ENCODE peak calls at places on chromosomes 1 and 21, in six cellular contexts. P, U, B, Y, D and G are unnamed samples.

GRCh38 chr21:44093761-44094160 is 13.4 kb upstream of the PWP2 start:
- DNase-seq in Y (no peak), U (no peak), P (no peak), B (no peak), D (no peak), G (no peak)

GRCh38 chr1:110593905-110594304 is 12.3 kb downstream of the KCNA2 start:
- DNase-seq in P (no peak), B (no peak), U (no peak), Y (no peak), D (no peak), G (no peak)

GRCh38 chr1:203046984-203047630 is 20.8 kb downstream of the PPFIA4 start:
- DNase-seq in P (no peak), B (peak), U (no peak), Y (peak), D (peak), G (peak)

GRCh38 chr1:154750681-154751665 is 119.1 kb downstream of the KCNN3 start:
- DNase-seq in U (no peak), Y (no peak), B (no peak), P (no peak), D (no peak), G (no peak)

GRCh38 chr1:210347112-210347511 is 18.4 kb downstream of the HHAT start:
- DNase-seq in U (no peak), P (no peak), Y (peak), B (no peak), D (no peak), G (peak)

GRCh38 chr1:50658421-50659076 is 235.3 kb upstream of the DMRTA2 start:
- DNase-seq in P (no peak), D (no peak), U (no peak), Y (peak), B (peak), G (peak)

GRCh38 chr1:153852170-153852569 is 70.6 kb downstream of the GATAD2B start:
- DNase-seq in P (no peak), B (no peak), Y (no peak), U (no peak), D (no peak), G (no peak)

GRCh38 chr1:202805886-202806511 is 2.2 kb downstream of the KDM5B start:
- DNase-seq in B (peak), P (no peak), D (no peak), Y (no peak), U (no peak), G (no peak)

GRCh38 chr1:7524681-7525340 is 246.3 kb upstream of the VAMP3 start:
- DNase-seq in U (no peak), D (no peak), B (no peak), P (no peak), Y (no peak), G (no peak)

GRCh38 chr1:177914603-177915002 is 55.3 kb downstream of the SEC16B start:
- DNase-seq in D (no peak), B (no peak), U (no peak), Y (peak), P (no peak), G (peak)

GRCh38 chr1:95006681-95007080 is 66.1 kb downstream of the ALG14 start:
- DNase-seq in B (peak), P (no peak), U (no peak), Y (peak), D (no peak), G (peak)

GRCh38 chr1:186605762-186606350 is 74.4 kb downstream of the PTGS2 start:
- DNase-seq in U (no peak), D (peak), P (no peak), Y (peak), B (peak), G (peak)

GRCh38 chr1:170664283-170664827 is 424 bp downstream of the PRRX1 start:
- DNase-seq in B (no peak), D (no peak), P (no peak), Y (no peak), U (no peak), G (no peak)

GRCh38 chr1:175822575-175822974 is 79.2 kb upstream of the TNR start:
- DNase-seq in B (no peak), P (no peak), U (no peak), Y (peak), D (no peak), G (peak)

GRCh38 chr1:235105051-235106043 is 23.3 kb downstream of the TOMM20 start:
- DNase-seq in B (peak), D (no peak), P (no peak), Y (peak), U (no peak), G (no peak)

GRCh38 chr1:178055093-178055492 is 38.8 kb upstream of the RASAL2 start:
- DNase-seq in B (no peak), Y (peak), U (no peak), D (no peak), P (no peak), G (no peak)

GRCh38 chr1:232648316-232648715 is 18.4 kb upstream of the SIPA1L2 start:
- DNase-seq in Y (peak), U (no peak), P (no peak), B (peak), D (no peak), G (peak)

GRCh38 chr21:25422610-25423608 is 184.4 kb downstream of the MRPL39 start:
- DNase-seq in Y (no peak), U (no peak), D (no peak), B (no peak), P (no peak), G (no peak)

GRCh38 chr1:78003070-78003751 is 1.5 kb upstream of the DNAJB4 start:
- DNase-seq in Y (no peak), D (no peak), P (no peak), U (no peak), B (no peak), G (no peak)

GRCh38 chr1:209652873-209653401 is 712 bp upstream of the LAMB3 start:
- DNase-seq in D (no peak), P (peak), U (no peak), Y (no peak), B (peak), G (peak)

GRCh38 chr1:155000475-155000724 is 2.2 kb upstream of the ZBTB7B start:
- DNase-seq in P (no peak), Y (no peak), B (no peak), U (no peak), D (no peak), G (no peak)

GRCh38 chr1:154344977-154345837 is 19.9 kb downstream of the ATP8B2 start:
- DNase-seq in Y (peak), P (no peak), B (peak), U (peak), D (no peak), G (no peak)

GRCh38 chr1:7987528-7987927 is 26.0 kb downstream of the PARK7 start:
- DNase-seq in U (no peak), D (no peak), Y (no peak), P (no peak), B (no peak), G (no peak)

GRCh38 chr1:14629363-14629762 is 30.9 kb downstream of the KAZN start:
- DNase-seq in U (no peak), D (no peak), P (no peak), B (no peak), Y (no peak), G (no peak)

GRCh38 chr1:60746278-60746761 is 336.0 kb upstream of the NFIA start:
- DNase-seq in Y (no peak), U (no peak), P (no peak), B (no peak), D (no peak), G (no peak)

GRCh38 chr1:1470626-1471388 is 758 bp upstream of the ATAD3B start:
- DNase-seq in B (no peak), D (no peak), U (no peak), P (no peak), Y (peak), G (peak)

GRCh38 chr1:94962745-94963265 is 35.9 kb upstream of the CNN3 start:
- DNase-seq in D (no peak), P (no peak), B (peak), Y (peak), U (peak), G (no peak)

GRCh38 chr1:65527211-65527610 is 106.7 kb downstream of the LEPR start:
- DNase-seq in D (peak), P (no peak), Y (peak), B (peak), U (no peak), G (peak)

GRCh38 chr1:98201640-98202039 is 280.8 kb upstream of the DPYD start:
- DNase-seq in U (no peak), Y (peak), B (peak), D (peak), P (no peak), G (peak)

GRCh38 chr1:50980505-50980904 is 10.5 kb downstream of the CDKN2C start:
- DNase-seq in Y (no peak), U (no peak), P (no peak), B (no peak), D (no peak), G (no peak)

GRCh38 chr1:111444031-111444430 is 5.0 kb downstream of the WDR77 start:
- DNase-seq in U (no peak), B (no peak), D (no peak), Y (no peak), P (no peak), G (no peak)

GRCh38 chr1:88524129-88524528 is 159.9 kb upstream of the PKN2 start:
- DNase-seq in U (no peak), D (no peak), Y (no peak), B (no peak), P (no peak), G (no peak)

GRCh38 chr1:237352747-237353146 is 310.8 kb downstream of the RYR2 start:
- DNase-seq in D (no peak), U (no peak), B (no peak), Y (no peak), P (no peak), G (no peak)

GRCh38 chr1:240093120-240093961 is 1.7 kb downstream of the FMN2 start:
- DNase-seq in P (no peak), B (no peak), Y (no peak), U (no peak), D (no peak), G (no peak)

GRCh38 chr1:40772146-40772770 is 11.3 kb upstream of the KCNQ4 start:
- DNase-seq in P (no peak), B (no peak), Y (no peak), U (no peak), D (no peak), G (no peak)

GRCh38 chr1:200429221-200429751 is 19.4 kb upstream of the ZNF281 start:
- DNase-seq in D (peak), U (no peak), Y (peak), B (peak), P (no peak), G (peak)

GRCh38 chr1:198018529-198018928 is 101.4 kb downstream of the LHX9 start:
- DNase-seq in P (no peak), U (no peak), Y (peak), B (peak), D (peak), G (peak)

GRCh38 chr1:63987014-63987630 is 213.3 kb downstream of the ROR1 start:
- DNase-seq in B (peak), U (no peak), Y (peak), P (no peak), D (no peak), G (peak)

GRCh38 chr1:200053639-200054038 is 26.1 kb downstream of the NR5A2 start:
- DNase-seq in Y (peak), D (no peak), B (no peak), U (no peak), P (no peak), G (peak)

GRCh38 chr1:178088651-178089050 is 5.3 kb upstream of the RASAL2 start:
- DNase-seq in Y (no peak), D (no peak), P (no peak), B (no peak), U (no peak), G (no peak)

GRCh38 chr1:184838374-184838995 is 83.8 kb upstream of the EDEM3 start:
- DNase-seq in D (peak), B (peak), Y (peak), U (no peak), P (no peak), G (peak)
- TF ChIP-seq CTCF in D (no peak), B (peak), Y (no peak), U (no peak), P (no peak), G (no peak)

GRCh38 chr1:21383785-21384401 is 56.0 kb upstream of the NBPF3 start:
- DNase-seq in D (no peak), P (no peak), Y (no peak), B (peak), U (no peak), G (no peak)
- TF ChIP-seq CTCF in D (no peak), P (no peak), Y (peak), B (peak), U (no peak), G (no peak)

GRCh38 chr1:168452329-168452728 is 91.5 kb downstream of the XCL2 start:
- DNase-seq in B (no peak), U (no peak), P (no peak), D (no peak), Y (peak), G (no peak)
- TF ChIP-seq CTCF in B (peak), U (no peak), P (no peak), D (peak), Y (peak), G (no peak)

DNA sequence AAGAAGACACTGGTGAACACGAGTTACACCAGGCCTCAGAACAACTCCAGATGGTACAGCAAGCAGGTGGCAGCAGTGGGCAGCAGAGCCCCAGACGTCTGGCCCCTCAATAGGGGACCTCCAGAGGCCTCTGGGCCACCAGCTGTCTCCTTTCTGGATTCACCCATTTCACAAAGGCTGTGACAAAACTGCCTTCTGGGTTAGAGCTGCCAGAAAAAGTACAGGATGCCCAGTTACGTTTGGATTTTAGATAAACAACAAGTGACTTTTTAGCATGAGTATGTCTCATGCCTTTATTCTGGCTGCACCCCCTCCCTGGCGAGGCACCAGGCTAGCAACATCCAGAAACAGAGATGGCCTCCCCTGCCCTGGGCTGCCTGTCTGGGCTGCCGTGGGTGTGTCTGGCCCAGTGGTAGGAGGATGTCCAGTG is 30.1 kb downstream of the ITPKB start:
- DNase-seq in B (no peak), Y (peak), P (no peak), D (no peak), U (no peak), G (no peak)
- TF ChIP-seq CTCF in B (peak), Y (no peak), P (no peak), D (no peak), U (no peak), G (no peak)

GRCh38 chr1:156851779-156852413 is 7.0 kb downstream of the INSRR start:
- DNase-seq in U (no peak), P (no peak), Y (no peak), B (no peak), D (no peak), G (no peak)

GRCh38 chr1:156853761-156854160 is 5.2 kb downstream of the INSRR start:
- DNase-seq in Y (no peak), P (no peak), D (no peak), U (no peak), B (no peak), G (no peak)

GRCh38 chr1:156856282-156856785 is 2.6 kb downstream of the INSRR start:
- DNase-seq in U (no peak), B (no peak), Y (no peak), D (no peak), P (no peak), G (no peak)

GRCh38 chr1:156852414-156852874 is 6.5 kb downstream of the INSRR start:
- DNase-seq in P (no peak), U (no peak), Y (peak), D (no peak), B (peak), G (no peak)

DNA sequence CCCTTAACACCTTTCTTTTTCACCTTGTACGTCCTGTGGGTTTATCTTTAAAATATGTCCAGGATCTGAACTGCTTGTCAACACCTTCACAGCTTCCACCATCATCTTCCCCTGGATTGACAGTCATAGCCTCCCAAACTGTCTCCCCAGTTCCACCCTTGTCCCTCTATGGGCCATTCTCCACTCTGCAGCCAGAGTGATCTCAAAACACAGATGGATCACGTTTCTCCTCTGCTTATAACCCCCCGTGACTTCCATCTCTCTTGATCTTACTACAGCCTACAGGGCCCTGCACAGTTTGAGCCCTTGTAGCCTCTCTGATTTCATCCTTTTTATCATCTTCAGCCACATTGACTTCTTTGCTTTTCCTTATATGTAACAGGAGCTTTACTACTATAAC is 4.3 kb downstream of the INSRR start:
- DNase-seq in Y (no peak), U (no peak), D (no peak), P (no peak), B (no peak), G (no peak)
- TF ChIP-seq CTCF in Y (no peak), U (no peak), D (no peak), P (no peak), B (peak), G (no peak)

GRCh38 chr1:112618721-112619517 is at the start of gene ST7L:
- DNase-seq in U (peak), Y (peak), P (peak), D (no peak), B (peak), G (peak)

GRCh38 chr1:112619518-112620458 is at the start of gene CAPZA1:
- DNase-seq in Y (peak), U (peak), B (peak), P (peak), D (peak), G (peak)

GRCh38 chr1:112618114-112618720 is 724 bp downstream of the ST7L start:
- DNase-seq in D (no peak), Y (peak), P (no peak), U (peak), B (peak), G (no peak)

DNA sequence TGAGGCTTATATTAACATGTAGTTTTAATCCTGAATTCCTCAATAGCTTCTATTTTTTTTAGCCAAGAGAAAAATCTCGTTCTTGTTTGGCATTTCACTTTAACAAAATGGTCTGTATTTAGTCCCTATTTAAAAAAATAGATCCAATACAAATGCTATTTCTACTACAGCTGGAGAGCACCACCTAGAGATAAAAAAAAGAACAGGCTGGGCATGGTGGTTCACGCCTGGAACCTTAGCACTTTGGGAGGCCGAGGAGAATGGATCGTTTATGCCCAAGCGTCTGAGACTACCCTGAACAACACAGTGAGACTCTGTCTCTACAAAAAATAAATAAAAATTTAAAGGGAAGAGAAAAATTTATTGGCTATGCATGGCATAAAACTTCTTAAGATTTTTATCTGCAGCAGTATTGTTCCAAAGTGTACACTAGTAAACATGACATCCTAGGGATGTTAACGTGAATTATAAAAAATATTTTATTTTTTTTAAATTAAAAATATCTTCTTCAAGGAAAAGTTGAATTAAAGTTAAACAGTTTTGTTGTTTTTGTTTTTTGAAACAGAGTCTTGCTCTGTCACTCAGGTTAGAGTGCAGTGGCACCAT is 4.4 kb downstream of the ST7L start:
- DNase-seq in B (peak), U (no peak), P (no peak), D (no peak), Y (peak), G (no peak)
- TF ChIP-seq CTCF in B (peak), U (peak), P (peak), D (peak), Y (peak), G (peak)